ENCODE peak calls at places on chromosome 6, in eight cellular contexts. D is iPS DF 6.9; N is NCI-H460; B is NCI-H2081; M is Panc1; H is stromal cell of bone marrow; V is stimulated activated CD4-positive, alpha-beta T cell treated with anti-CD3 and anti-CD28 coated beads, Interleukin-1b, Interleukin-23, amount 100 ng/mL, for 1 hour; J is glutamatergic neuron. S is an unnamed sample.

GRCh38 chr6:16982827-16983226 is 119.0 kb upstream of the STMND1 start:
- DNase-seq in N (no peak), D (no peak), H (peak), J (no peak), M (no peak), B (no peak), V (no peak), S (no peak)

GRCh38 chr6:136586295-136586694 is 36.1 kb upstream of the MAP7 start:
- DNase-seq in V (no peak), M (peak), J (no peak), N (peak), H (peak), B (no peak), D (no peak), S (no peak)

GRCh38 chr6:50264995-50265571 is 215.4 kb upstream of the DEFB112 start:
- DNase-seq in M (no peak), H (no peak), N (no peak), B (no peak), J (peak), D (no peak), V (no peak), S (no peak)

GRCh38 chr6:113859349-113860164 is 2.4 kb downstream of the MARCKS start:
- DNase-seq in D (no peak), B (peak), V (no peak), N (no peak), H (peak), J (peak), M (no peak), S (peak)

GRCh38 chr6:31741815-31742214 is 2.0 kb downstream of the MSH5 start:
- DNase-seq in D (no peak), N (no peak), M (no peak), B (no peak), H (no peak), J (no peak), V (no peak), S (no peak)

GRCh38 chr6:133701633-133702331 is 187.1 kb upstream of the TCF21 start:
- DNase-seq in B (no peak), D (no peak), H (peak), V (no peak), N (no peak), M (no peak), J (no peak), S (no peak)

GRCh38 chr6:75296811-75297779 is 12.5 kb upstream of the TMEM30A start:
- DNase-seq in V (no peak), J (no peak), H (peak), M (peak), N (peak), D (peak), B (peak), S (no peak)

GRCh38 chr6:79672631-79673065 is 41.5 kb downstream of the SH3BGRL2 start:
- DNase-seq in M (peak), B (no peak), D (no peak), V (no peak), H (no peak), J (no peak), N (peak), S (no peak)

GRCh38 chr6:4928426-4928825 is 75.4 kb downstream of the RPP40 start:
- DNase-seq in H (no peak), D (no peak), J (no peak), V (no peak), M (no peak), B (no peak), N (no peak), S (no peak)

GRCh38 chr6:117265425-117266266 is at the start of gene VGLL2:
- DNase-seq in V (no peak), B (peak), M (no peak), H (peak), D (no peak), J (peak), N (no peak), S (no peak)

GRCh38 chr6:127641905-127642304 is 64.9 kb downstream of the C6orf58 start:
- DNase-seq in M (peak), H (peak), B (peak), D (peak), V (no peak), N (peak), J (peak), S (no peak)

GRCh38 chr6:41039060-41039998 is at the start of gene UNC5CL:
- DNase-seq in V (peak), J (peak), M (peak), H (no peak), D (peak), N (peak), B (peak), S (no peak)

GRCh38 chr6:96520039-96520850 is 1.4 kb upstream of the UFL1 start:
- DNase-seq in J (no peak), B (no peak), M (no peak), N (no peak), D (no peak), H (no peak), V (no peak), S (no peak)

GRCh38 chr6:21578523-21578922 is 15.0 kb upstream of the SOX4 start:
- DNase-seq in H (no peak), V (no peak), J (no peak), N (no peak), D (no peak), B (no peak), M (no peak), S (no peak)

GRCh38 chr6:20757761-20758160 is 223.5 kb downstream of the CDKAL1 start:
- DNase-seq in B (no peak), M (no peak), N (no peak), V (no peak), H (peak), D (no peak), J (no peak), S (no peak)

GRCh38 chr6:163761491-163761890 is 347.0 kb downstream of the QKI start:
- DNase-seq in B (no peak), J (no peak), D (no peak), N (no peak), H (no peak), V (no peak), M (no peak), S (no peak)

GRCh38 chr6:139778688-139779087 is 404.2 kb upstream of the CITED2 start:
- DNase-seq in V (no peak), H (no peak), D (no peak), B (no peak), N (no peak), M (no peak), J (no peak), S (no peak)

GRCh38 chr6:93248591-93248990 is 170.8 kb downstream of the EPHA7 start:
- DNase-seq in D (no peak), H (no peak), J (no peak), N (no peak), M (no peak), B (no peak), V (no peak), S (no peak)

GRCh38 chr6:93419304-93420162 is at the start of gene EPHA7:
- DNase-seq in J (peak), B (peak), D (peak), V (peak), N (peak), H (peak), M (peak), S (peak)

GRCh38 chr6:125789167-125789566 is 1.6 kb upstream of the NCOA7 start:
- DNase-seq in J (no peak), V (no peak), M (no peak), B (no peak), H (no peak), D (no peak), N (no peak), S (no peak)

GRCh38 chr6:117232191-117232590 is 33.2 kb upstream of the VGLL2 start:
- DNase-seq in J (no peak), B (no peak), N (no peak), M (no peak), H (no peak), V (no peak), D (no peak), S (no peak)

GRCh38 chr6:40778918-40779317 is 191.8 kb upstream of the LRFN2 start:
- DNase-seq in M (no peak), V (no peak), B (no peak), N (no peak), D (no peak), H (no peak), J (no peak), S (no peak)

GRCh38 chr6:21842875-21843274 is 249.3 kb downstream of the SOX4 start:
- DNase-seq in B (peak), J (no peak), D (no peak), H (no peak), V (no peak), N (no peak), M (no peak), S (no peak)

GRCh38 chr6:328184-328670 is 35.9 kb downstream of the DUSP22 start:
- DNase-seq in H (peak), B (no peak), M (no peak), V (no peak), D (no peak), J (no peak), N (peak), S (peak)

S was measured in posterior vena cava.